ENCODE peak calls at places on chromosomes 6 and 20, in nine cellular contexts. W is NCI-H1105; P is substantia nigra; I is stimulated activated CD8-positive, alpha-beta memory T cell treated with anti-CD3 and anti-CD28 coated beads, Interleukin-15, amount 100 ng/mL, for 24 hours; Z is astrocyte of the spinal cord; K is amniotic epithelial cell; Y is effector CD4-positive, alpha-beta T cell; B is AG04449; X is OCI-LY7. G is an unnamed sample.

GRCh38 chr6:89360415-89360999 is 8.0 kb upstream of the UBE2J1 start:
- DNase-seq in X (no peak), Z (peak), K (peak), I (no peak), Y (no peak), W (no peak), P (no peak), B (peak), G (no peak)

GRCh38 chr20:52496191-52496590 is 304.6 kb upstream of the ZFP64 start:
- DNase-seq in P (no peak), X (no peak), B (no peak), Z (no peak), I (no peak), K (no peak), Y (no peak), W (no peak), G (no peak)

GRCh38 chr20:4247898-4248858 is 232.8 kb upstream of the RNF24 start:
- DNase-seq in W (no peak), B (no peak), K (no peak), Y (no peak), X (no peak), P (no peak), I (no peak), Z (no peak), G (no peak)

GRCh38 chr6:9634776-9635175 is 780.1 kb downstream of the TFAP2A start:
- DNase-seq in K (no peak), Y (no peak), P (no peak), W (no peak), X (no peak), I (no peak), Z (no peak), B (no peak), G (no peak)

GRCh38 chr6:45728674-45729073 is 287.0 kb downstream of the CLIC5 start:
- DNase-seq in X (no peak), W (no peak), K (peak), P (no peak), Y (no peak), I (no peak), Z (peak), B (no peak), G (peak)

GRCh38 chr6:2765896-2766766 is 938 bp downstream of the WRNIP1 start:
- DNase-seq in K (peak), B (no peak), Y (peak), X (peak), P (no peak), W (peak), Z (peak), I (peak), G (peak)

GRCh38 chr20:23094927-23095326 is 8.8 kb upstream of the CD93 start:
- DNase-seq in B (no peak), Z (no peak), P (no peak), I (no peak), Y (no peak), K (peak), W (no peak), X (no peak), G (peak)

GRCh38 chr6:142945446-142946180 is 637 bp upstream of the HIVEP2 start:
- DNase-seq in Z (no peak), K (no peak), Y (peak), X (peak), W (peak), I (peak), B (no peak), P (peak), G (peak)

GRCh38 chr20:57627972-57628650 is 7.9 kb upstream of the ZBP1 start:
- DNase-seq in W (no peak), Y (peak), B (no peak), I (no peak), P (no peak), X (peak), K (peak), Z (peak), G (peak)

GRCh38 chr20:38842017-38842416 is 36.5 kb downstream of the PPP1R16B start:
- DNase-seq in X (peak), Z (no peak), I (no peak), W (no peak), K (no peak), Y (no peak), P (no peak), B (no peak), G (peak)

GRCh38 chr20:14622796-14623195 is 285.4 kb upstream of the FLRT3 start:
- DNase-seq in K (peak), Z (peak), B (no peak), W (no peak), I (no peak), P (no peak), Y (no peak), X (no peak), G (no peak)

GRCh38 chr20:38125157-38126056 is 39.7 kb downstream of the TGM2 start:
- DNase-seq in X (no peak), Y (no peak), I (no peak), B (no peak), K (peak), W (peak), Z (peak), P (no peak), G (peak)

GRCh38 chr6:46849361-46849690 is 56.1 kb downstream of the MEP1A start:
- DNase-seq in W (no peak), B (no peak), Y (no peak), K (no peak), I (no peak), Z (peak), X (no peak), P (no peak), G (no peak)

GRCh38 chr20:62321521-62321948 is 18.7 kb downstream of the ADRM1 start:
- DNase-seq in B (no peak), P (no peak), I (no peak), Y (no peak), K (no peak), Z (no peak), X (peak), W (no peak), G (peak)

G was measured in dermis blood vessel endothelial cell.